ENCODE peak calls at places on chromosomes 1 and 21, in eight cellular contexts. U is hippocampal formation, Z is COR-L47, H is ascending aorta, B is right cardiac atrium, R is germinal center, F is EH, M is GM04503. D is an unnamed sample.

GRCh38 chr1:234621657-234622335 is 11.8 kb upstream of the IRF2BP2 start:
- DNase-seq in U (no peak), Z (peak; percentile 13), H (no peak), B (no peak), R (no peak), F (peak; percentile 91), M (peak; percentile 72), D (no peak)

GRCh38 chr1:109787845-109788605 is 24.3 kb upstream of the EPS8L3 start:
- DNase-seq in U (no peak), Z (no peak), H (peak; percentile 6), B (no peak), R (no peak), F (no peak), M (no peak), D (no peak)

GRCh38 chr1:170200665-170201397 is 55.1 kb downstream of the NTMT2 start:
- DNase-seq in U (no peak), Z (no peak), H (no peak), B (no peak), R (no peak), F (no peak), M (no peak), D (no peak)

GRCh38 chr1:220775238-220775853 is 11.4 kb upstream of the MTARC1 start:
- DNase-seq in U (peak; percentile 19), Z (no peak), H (no peak), B (no peak), R (peak; percentile 55), F (peak; percentile 38), M (no peak), D (no peak)

GRCh38 chr1:63063367-63063766 is 259.0 kb upstream of the FOXD3 start:
- DNase-seq in U (no peak), Z (no peak), H (no peak), B (no peak), R (no peak), F (no peak), M (no peak), D (no peak)

GRCh38 chr1:225378880-225379279 is 49.0 kb downstream of the LBR start:
- DNase-seq in U (no peak), Z (no peak), H (no peak), B (peak; percentile 25), R (no peak), F (peak; percentile 35), M (peak; percentile 63), D (peak; percentile 18)

GRCh38 chr1:180881806-180882509 is 30.7 kb upstream of the KIAA1614 start:
- DNase-seq in U (no peak), Z (peak; percentile 63), H (no peak), B (no peak), R (peak; percentile 34), F (peak; percentile 62), M (no peak), D (peak; percentile 10)

GRCh38 chr1:185853739-185854138 is 119.5 kb downstream of the HMCN1 start:
- DNase-seq in U (no peak), Z (no peak), H (no peak), B (no peak), R (no peak), F (peak; percentile 89), M (peak; percentile 60), D (peak; percentile 76)

GRCh38 chr1:219847215-219847855 is 81.0 kb downstream of the SLC30A10 start:
- DNase-seq in U (no peak), Z (no peak), H (no peak), B (no peak), R (no peak), F (peak; percentile 3), M (no peak), D (no peak)

GRCh38 chr1:220335668-220336067 is 63.4 kb upstream of the RAB3GAP2 start:
- DNase-seq in U (no peak), Z (no peak), H (no peak), B (no peak), R (no peak), F (peak; percentile 7), M (no peak), D (no peak)

GRCh38 chr1:63864224-63864623 is 90.4 kb downstream of the ROR1 start:
- DNase-seq in U (no peak), Z (no peak), H (no peak), B (no peak), R (no peak), F (no peak), M (no peak), D (no peak)

GRCh38 chr1:214364335-214364734 is 83.4 kb downstream of the SMYD2 start:
- DNase-seq in U (no peak), Z (no peak), H (no peak), B (peak; percentile 85), R (no peak), F (peak; percentile 29), M (no peak), D (no peak)

GRCh38 chr1:231233735-231234417 is 7.1 kb upstream of the GNPAT start:
- DNase-seq in U (no peak), Z (no peak), H (no peak), B (no peak), R (no peak), F (no peak), M (no peak), D (no peak)

GRCh38 chr1:48019714-48020315 is 22.6 kb upstream of the TRABD2B start:
- DNase-seq in U (no peak), Z (no peak), H (peak; percentile 78), B (peak; percentile 58), R (no peak), F (no peak), M (no peak), D (no peak)

GRCh38 chr1:47212636-47213229 is 19.3 kb downstream of the TAL1 start:
- DNase-seq in U (no peak), Z (no peak), H (no peak), B (no peak), R (no peak), F (no peak), M (no peak), D (no peak)

GRCh38 chr1:75131593-75132420 is 2.4 kb upstream of the LHX8 start:
- DNase-seq in U (no peak), Z (no peak), H (no peak), B (no peak), R (no peak), F (no peak), M (no peak), D (no peak)

GRCh38 chr1:54460346-54460745 is 54.2 kb upstream of the SSBP3 start:
- DNase-seq in U (no peak), Z (no peak), H (no peak), B (no peak), R (no peak), F (no peak), M (no peak), D (no peak)

GRCh38 chr1:58966103-58966916 is 182.5 kb upstream of the JUN start:
- DNase-seq in U (no peak), Z (no peak), H (no peak), B (no peak), R (no peak), F (no peak), M (no peak), D (no peak)

GRCh38 chr1:43144228-43144627 is 27.9 kb downstream of the EBNA1BP2 start:
- DNase-seq in U (no peak), Z (no peak), H (no peak), B (no peak), R (no peak), F (peak; percentile 46), M (peak; percentile 10), D (peak; percentile 14)

GRCh38 chr1:232529747-232530146 is 100.2 kb downstream of the SIPA1L2 start:
- DNase-seq in U (no peak), Z (no peak), H (no peak), B (no peak), R (no peak), F (no peak), M (no peak), D (no peak)

GRCh38 chr1:22611530-22611947 is 24.9 kb upstream of the C1QA start:
- DNase-seq in U (no peak), Z (no peak), H (no peak), B (peak; percentile 45), R (no peak), F (peak; percentile 69), M (no peak), D (peak; percentile 4)

GRCh38 chr1:47755368-47755990 is 241.7 kb downstream of the TRABD2B start:
- DNase-seq in U (no peak), Z (no peak), H (no peak), B (no peak), R (peak; percentile 33), F (peak; percentile 3), M (no peak), D (no peak)

GRCh38 chr1:22064751-22065402 is 12.4 kb downstream of the CDC42 start:
- DNase-seq in U (no peak), Z (no peak), H (no peak), B (no peak), R (no peak), F (no peak), M (no peak), D (no peak)

GRCh38 chr1:115924730-115925129 is 51.6 kb upstream of the SLC22A15 start:
- DNase-seq in U (no peak), Z (no peak), H (no peak), B (no peak), R (no peak), F (no peak), M (no peak), D (no peak)

GRCh38 chr1:178412400-178412770 is 84.4 kb downstream of the CLEC20A start:
- DNase-seq in U (no peak), Z (no peak), H (no peak), B (no peak), R (no peak), F (no peak), M (no peak), D (no peak)

GRCh38 chr1:21669287-21670058 is at the start of gene RAP1GAP:
- DNase-seq in U (peak; percentile 13), Z (peak; percentile 52), H (no peak), B (no peak), R (no peak), F (peak; percentile 13), M (no peak), D (no peak)

GRCh38 chr1:157166581-157166980 is 28.4 kb upstream of the ETV3 start:
- DNase-seq in U (no peak), Z (no peak), H (no peak), B (no peak), R (no peak), F (no peak), M (no peak), D (no peak)

GRCh38 chr1:184507604-184508289 is 120.9 kb downstream of the C1orf21 start:
- DNase-seq in U (no peak), Z (no peak), H (no peak), B (no peak), R (no peak), F (peak; percentile 62), M (no peak), D (no peak)

GRCh38 chr1:200530551-200531261 is 89.8 kb downstream of the KIF14 start:
- DNase-seq in U (no peak), Z (no peak), H (no peak), B (no peak), R (no peak), F (no peak), M (no peak), D (no peak)

GRCh38 chr1:234554157-234554477 is 55.9 kb downstream of the IRF2BP2 start:
- DNase-seq in U (no peak), Z (no peak), H (no peak), B (no peak), R (no peak), F (no peak), M (no peak), D (no peak)

GRCh38 chr1:54327386-54328116 is 78.6 kb downstream of the SSBP3 start:
- DNase-seq in U (no peak), Z (no peak), H (no peak), B (no peak), R (peak; percentile 46), F (peak; percentile 65), M (no peak), D (no peak)

GRCh38 chr21:25191141-25191540 is 416.1 kb downstream of the MRPL39 start:
- DNase-seq in U (no peak), Z (no peak), H (no peak), B (no peak), R (no peak), F (no peak), M (no peak), D (no peak)

D was measured in AG09309.